ENCODE peak calls at places on chromosomes 2 and 18, in four cellular contexts. One of them, this sample, is unnamed.

GRCh38 chr2:238496756-238497609 is 70.3 kb downstream of the ASB1 start:
- DNase-seq in KG1: no peak
- DNase-seq in effector memory CD8-positive, alpha-beta T cell: no peak
- DNase-seq in astrocyte of the spinal cord: no peak
- DNase-seq in this sample: no peak

GRCh38 chr18:5974696-5975095 is 79.4 kb upstream of the TMEM200C start:
- DNase-seq in KG1: no peak
- DNase-seq in effector memory CD8-positive, alpha-beta T cell: no peak
- DNase-seq in astrocyte of the spinal cord: no peak
- DNase-seq in this sample: no peak

GRCh38 chr18:27412551-27412950 is 227.4 kb upstream of the CHST9 start:
- DNase-seq in KG1: no peak
- DNase-seq in effector memory CD8-positive, alpha-beta T cell: no peak
- DNase-seq in astrocyte of the spinal cord: no peak
- DNase-seq in this sample: no peak

GRCh38 chr2:52260904-52261303 is 1229.0 kb upstream of the NRXN1 start:
- DNase-seq in KG1: no peak
- DNase-seq in effector memory CD8-positive, alpha-beta T cell: no peak
- DNase-seq in astrocyte of the spinal cord: peak
- DNase-seq in this sample: no peak

GRCh38 chr2:46333912-46334311 is 36.7 kb downstream of the EPAS1 start:
- DNase-seq in KG1: no peak
- DNase-seq in effector memory CD8-positive, alpha-beta T cell: no peak
- DNase-seq in astrocyte of the spinal cord: no peak
- DNase-seq in this sample: no peak

GRCh38 chr2:149389506-149390167 is 59.2 kb downstream of the LYPD6 start:
- DNase-seq in KG1: no peak
- DNase-seq in effector memory CD8-positive, alpha-beta T cell: no peak
- DNase-seq in astrocyte of the spinal cord: no peak
- DNase-seq in this sample: no peak

GRCh38 chr18:35732652-35733051 is 151.1 kb downstream of the GALNT1 start:
- DNase-seq in KG1: no peak
- DNase-seq in effector memory CD8-positive, alpha-beta T cell: no peak
- DNase-seq in astrocyte of the spinal cord: peak
- DNase-seq in this sample: no peak

GRCh38 chr2:233059797-233060499 is at the start of gene INPP5D:
- DNase-seq in KG1: peak
- DNase-seq in effector memory CD8-positive, alpha-beta T cell: peak
- DNase-seq in astrocyte of the spinal cord: no peak
- DNase-seq in this sample: peak

GRCh38 chr2:149617476-149617875 is 29.9 kb upstream of the MMADHC start:
- DNase-seq in KG1: no peak
- DNase-seq in effector memory CD8-positive, alpha-beta T cell: no peak
- DNase-seq in astrocyte of the spinal cord: peak
- DNase-seq in this sample: no peak

GRCh38 chr2:42960835-42961165 is 168.4 kb upstream of the HAAO start:
- DNase-seq in KG1: no peak
- DNase-seq in effector memory CD8-positive, alpha-beta T cell: no peak
- DNase-seq in astrocyte of the spinal cord: no peak
- DNase-seq in this sample: no peak

GRCh38 chr2:168970860-168971650 is 60.1 kb downstream of the ABCB11 start:
- DNase-seq in KG1: no peak
- DNase-seq in effector memory CD8-positive, alpha-beta T cell: no peak
- DNase-seq in astrocyte of the spinal cord: no peak
- DNase-seq in this sample: no peak

GRCh38 chr2:240810621-240811020 is 9.4 kb downstream of the KIF1A start:
- DNase-seq in KG1: no peak
- DNase-seq in effector memory CD8-positive, alpha-beta T cell: no peak
- DNase-seq in astrocyte of the spinal cord: no peak
- DNase-seq in this sample: peak

GRCh38 chr2:11377915-11378649 is 33.6 kb upstream of the ROCK2 start:
- DNase-seq in KG1: no peak
- DNase-seq in effector memory CD8-positive, alpha-beta T cell: no peak
- DNase-seq in astrocyte of the spinal cord: no peak
- DNase-seq in this sample: peak

GRCh38 chr18:3340015-3340681 is 78.2 kb downstream of the MYL12B start:
- DNase-seq in KG1: no peak
- DNase-seq in effector memory CD8-positive, alpha-beta T cell: no peak
- DNase-seq in astrocyte of the spinal cord: no peak
- DNase-seq in this sample: no peak

GRCh38 chr2:237264480-237265219 is 149.3 kb downstream of the COL6A3 start:
- DNase-seq in KG1: no peak
- DNase-seq in effector memory CD8-positive, alpha-beta T cell: no peak
- DNase-seq in astrocyte of the spinal cord: peak
- DNase-seq in this sample: peak